ENCODE peak calls at places on chromosomes 6 and 20, in six cellular contexts. S is effector memory CD8-positive, alpha-beta T cell; E is EL; B is activated T-helper 1 cell treated with anti-CD3 and anti-CD28 coated beads, Interleukin-2, amount 50 U/mL, for 16 hours; P is SK-N-SH; D is LoVo. Q is an unnamed sample.

GRCh38 chr6:107746461-107747030 is 77.6 kb downstream of the SCML4 start:
- DNase-seq in P (no peak), B (no peak), E (no peak), S (no peak), D (no peak), Q (no peak)

GRCh38 chr6:141203902-141204575 is 928.7 kb upstream of the GJE1 start:
- DNase-seq in S (no peak), B (no peak), D (no peak), E (peak; percentile 28), P (no peak), Q (no peak)

GRCh38 chr6:40409716-40410397 is 177.3 kb downstream of the LRFN2 start:
- DNase-seq in B (no peak), P (no peak), S (no peak), E (no peak), D (no peak), Q (no peak)

GRCh38 chr6:16511723-16512584 is 249.3 kb downstream of the ATXN1 start:
- DNase-seq in E (no peak), D (no peak), B (no peak), S (no peak), P (no peak), Q (no peak)

GRCh38 chr20:38833857-38834164 is 28.3 kb downstream of the PPP1R16B start:
- DNase-seq in E (no peak), P (no peak), D (no peak), S (no peak), B (no peak), Q (no peak)

GRCh38 chr6:25277857-25278256 is 1.3 kb upstream of the CARMIL1 start:
- DNase-seq in B (no peak), E (no peak), P (no peak), S (no peak), D (no peak), Q (no peak)

GRCh38 chr6:146898069-146898887 is 299.5 kb downstream of the ADGB start:
- DNase-seq in S (no peak), B (no peak), P (no peak), D (no peak), E (no peak), Q (no peak)

GRCh38 chr6:138979813-138980668 is 8.0 kb downstream of the REPS1 start:
- DNase-seq in P (no peak), E (no peak), D (no peak), B (no peak), S (no peak), Q (no peak)

GRCh38 chr6:94300424-94301144 is 881.2 kb upstream of the EPHA7 start:
- DNase-seq in E (no peak), B (no peak), P (no peak), D (no peak), S (no peak), Q (no peak)

GRCh38 chr20:33561981-33562601 is 72.2 kb downstream of the CBFA2T2 start:
- DNase-seq in S (no peak), D (peak; percentile 62), E (peak; percentile 85), P (peak; percentile 83), B (no peak), Q (peak; percentile 80)

GRCh38 chr6:113172531-113172966 is 684.6 kb upstream of the MARCKS start:
- DNase-seq in S (no peak), D (no peak), P (peak; percentile 10), B (no peak), E (no peak), Q (peak; percentile 94)

GRCh38 chr6:155418017-155418749 is 37.5 kb downstream of the NOX3 start:
- DNase-seq in S (no peak), P (no peak), E (peak; percentile 80), B (peak; percentile 41), D (no peak), Q (peak; percentile 40)

GRCh38 chr6:23518294-23518693 is 607.7 kb upstream of the NRSN1 start:
- DNase-seq in E (no peak), D (no peak), B (no peak), S (no peak), P (no peak), Q (no peak)

GRCh38 chr6:157779705-157780604 is 43.1 kb upstream of the SNX9 start:
- DNase-seq in P (no peak), S (no peak), E (peak; percentile 27), D (no peak), B (no peak), Q (no peak)

GRCh38 chr6:39867592-39867991 is 66.7 kb downstream of the MOCS1 start:
- DNase-seq in S (no peak), P (no peak), B (no peak), D (no peak), E (no peak), Q (no peak)

GRCh38 chr6:33217681-33218080 is 9.4 kb downstream of the RING1 start:
- DNase-seq in P (no peak), B (no peak), E (no peak), S (no peak), D (no peak), Q (no peak)

GRCh38 chr20:6818033-6818808 is 50.7 kb downstream of the BMP2 start:
- DNase-seq in S (no peak), D (no peak), P (no peak), E (no peak), B (no peak), Q (no peak)

GRCh38 chr6:5941188-5941587 is 65.5 kb downstream of the NRN1 start:
- DNase-seq in E (peak; percentile 36), P (no peak), B (no peak), D (no peak), S (no peak), Q (no peak)

GRCh38 chr6:10099086-10099499 is 315.8 kb downstream of the TFAP2A start:
- DNase-seq in P (peak; percentile 56), B (no peak), E (no peak), S (no peak), D (peak; percentile 38), Q (peak; percentile 48)

GRCh38 chr20:32823737-32824588 is 4.2 kb downstream of the MAPRE1 start:
- DNase-seq in B (no peak), D (no peak), E (peak; percentile 41), S (no peak), P (no peak), Q (peak; percentile 14)

GRCh38 chr6:151634336-151634720 is 140.5 kb downstream of the CCDC170 start:
- DNase-seq in P (no peak), B (no peak), D (no peak), E (no peak), S (no peak), Q (no peak)

GRCh38 chr6:3849681-3850450 is 693 bp downstream of the FAM50B start:
- DNase-seq in S (no peak), E (peak; percentile 15), D (no peak), P (no peak), B (no peak), Q (no peak)

Q was measured in Ammon's horn.